ENCODE peak calls at places on chromosome 11, in nine cellular contexts. P, K, R, Z, V, Q, T, H and O are unnamed samples.
A peak's percentile ranks its signal among the peaks of the same experiment; 100 is the strongest.

GRCh38 chr11:120500414-120500936 is 11.1 kb upstream of the GRIK4 start:
- DNase-seq in P (peak; percentile 32), K (no peak), R (no peak), Z (peak; percentile 18), V (no peak), Q (no peak), T (no peak), H (no peak), O (no peak)

GRCh38 chr11:124481365-124482323 is 36.1 kb upstream of the OR8B8 start:
- DNase-seq in P (peak; percentile 39), K (no peak), R (peak; percentile 7), Z (no peak), V (peak; percentile 66), Q (no peak), T (no peak), H (peak; percentile 8), O (no peak)

GRCh38 chr11:75262961-75263852 is 22.6 kb downstream of the TPBGL start:
- DNase-seq in P (no peak), K (no peak), R (no peak), Z (no peak), V (no peak), Q (no peak), T (peak; percentile 55), H (no peak), O (no peak)

GRCh38 chr11:10857604-10858504 is at the start of gene ZBED5:
- DNase-seq in P (peak; percentile 97), K (peak; percentile 97), R (peak; percentile 99), Z (peak; percentile 88), V (peak; percentile 98), Q (peak; percentile 97), T (peak; percentile 95), H (peak; percentile 97), O (peak; percentile 75)

GRCh38 chr11:44629732-44630345 is 64.4 kb downstream of the CD82 start:
- DNase-seq in P (no peak), K (no peak), R (no peak), Z (no peak), V (no peak), Q (no peak), T (no peak), H (no peak), O (no peak)

GRCh38 chr11:120698918-120699317 is 187.4 kb downstream of the GRIK4 start:
- DNase-seq in P (no peak), K (no peak), R (no peak), Z (no peak), V (no peak), Q (no peak), T (no peak), H (peak; percentile 72), O (no peak)

GRCh38 chr11:74311352-74311926 is at the start of gene P4HA3:
- DNase-seq in P (peak; percentile 68), K (peak; percentile 69), R (peak; percentile 38), Z (no peak), V (peak; percentile 68), Q (peak; percentile 75), T (peak; percentile 92), H (no peak), O (no peak)

GRCh38 chr11:131095501-131096185 is 179.4 kb upstream of the SNX19 start:
- DNase-seq in P (no peak), K (no peak), R (no peak), Z (no peak), V (no peak), Q (no peak), T (no peak), H (peak; percentile 51), O (no peak)

GRCh38 chr11:29432719-29433325 is 584.0 kb downstream of the KCNA4 start:
- DNase-seq in P (no peak), K (no peak), R (peak; percentile 5), Z (no peak), V (peak; percentile 45), Q (no peak), T (no peak), H (peak; percentile 20), O (no peak)

GRCh38 chr11:36056160-36056751 is 112.4 kb downstream of the LDLRAD3 start:
- DNase-seq in P (no peak), K (no peak), R (peak; percentile 24), Z (no peak), V (peak; percentile 75), Q (no peak), T (no peak), H (no peak), O (no peak)

GRCh38 chr11:93672280-93672679 is 10.8 kb downstream of the CEP295 start:
- DNase-seq in P (no peak), K (no peak), R (no peak), Z (no peak), V (no peak), Q (no peak), T (no peak), H (no peak), O (no peak)

DNA sequence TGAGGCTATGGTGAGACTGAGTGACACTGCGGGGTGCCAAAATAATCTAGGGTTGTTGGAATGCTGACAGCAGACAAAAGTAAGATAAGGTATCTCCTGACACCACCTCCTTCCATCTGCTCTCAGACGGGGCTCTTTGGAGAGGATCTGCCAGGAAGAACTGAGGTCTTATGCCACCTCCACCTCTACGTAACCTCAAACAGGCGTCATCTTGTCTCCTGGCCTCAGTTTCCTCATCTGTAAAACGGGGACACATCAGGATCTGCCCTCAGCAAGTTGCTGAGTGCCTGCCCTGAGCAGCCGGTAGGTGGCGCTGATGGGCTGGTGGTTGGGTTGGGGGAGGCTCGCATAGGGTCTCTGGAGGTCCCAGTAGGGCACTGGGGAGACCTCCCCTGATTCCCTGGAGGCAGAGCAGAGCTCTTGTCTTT is 1.7 kb upstream of the MYEOV start:
- DNase-seq in P (no peak), K (no peak), R (no peak), Z (no peak), V (no peak), Q (peak; percentile 65), T (peak; percentile 78), H (peak; percentile 52), O (no peak)
- TF ChIP-seq CTCF in P (peak; percentile 82), K (peak; percentile 79), R (peak; percentile 68), Z (peak; percentile 87), V (peak; percentile 98), Q (peak; percentile 71), T (peak; percentile 61), H (peak; percentile 95), O (peak; percentile 82)

GRCh38 chr11:65415499-65416340 is 6.9 kb upstream of the NEAT1 start:
- DNase-seq in P (no peak), K (peak; percentile 13), R (no peak), Z (no peak), V (no peak), Q (no peak), T (peak; percentile 59), H (no peak), O (no peak)
- H3K4me3 ChIP-seq in P (no peak overlapping the region), K (peak overlapping the region; percentile 80), R (no peak overlapping the region), Z (peak overlapping the region; percentile 14), V (peak overlapping the region; percentile 36), Q (peak overlapping the region; percentile 33), T (no peak overlapping the region), H (peak overlapping the region; percentile 73), O (peak overlapping the region; percentile 38)

GRCh38 chr11:67689178-67689577 is 14.8 kb upstream of the ALDH3B2 start:
- DNase-seq in P (no peak), K (no peak), R (no peak), Z (no peak), V (no peak), Q (no peak), T (no peak), H (no peak), O (no peak)

GRCh38 chr11:67687986-67688385 is 13.6 kb upstream of the ALDH3B2 start:
- DNase-seq in P (no peak), K (no peak), R (no peak), Z (no peak), V (no peak), Q (no peak), T (no peak), H (no peak), O (no peak)

GRCh38 chr11:67694875-67695555 is 20.6 kb upstream of the ALDH3B2 start:
- DNase-seq in P (no peak), K (no peak), R (no peak), Z (no peak), V (no peak), Q (no peak), T (no peak), H (no peak), O (no peak)

GRCh38 chr11:67695606-67696005 is 21.2 kb upstream of the ALDH3B2 start:
- DNase-seq in P (no peak), K (no peak), R (no peak), Z (no peak), V (no peak), Q (no peak), T (no peak), H (no peak), O (no peak)

GRCh38 chr11:67691149-67691548 is 16.7 kb upstream of the ALDH3B2 start:
- DNase-seq in P (no peak), K (no peak), R (no peak), Z (no peak), V (peak; percentile 5), Q (no peak), T (no peak), H (peak; percentile 63), O (no peak)
- TF ChIP-seq CTCF in P (peak; percentile 47), K (peak; percentile 37), R (peak; percentile 54), Z (peak; percentile 26), V (peak; percentile 29), Q (no peak), T (no peak), H (peak; percentile 92), O (no peak)

DNA sequence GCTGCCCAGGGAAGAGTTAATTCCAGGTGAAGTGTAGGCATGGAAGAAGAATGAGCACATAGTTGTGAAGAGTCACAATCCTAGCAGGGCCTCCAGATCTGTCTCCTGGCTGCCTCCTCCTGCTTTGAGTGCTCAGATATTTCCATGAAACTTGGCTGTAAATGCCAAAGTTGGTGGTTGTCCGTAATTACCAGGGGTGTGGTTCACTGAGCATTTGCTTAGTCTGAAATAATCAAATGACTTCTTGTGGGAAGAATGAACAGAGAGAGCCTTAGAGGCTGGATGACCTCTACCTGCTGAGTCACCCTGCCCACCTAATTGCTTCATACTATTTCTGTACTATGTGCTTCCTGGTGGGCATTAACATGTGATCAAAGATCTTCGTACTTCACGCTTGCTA is 50.9 kb downstream of the APIP start:
- DNase-seq in P (no peak), K (no peak), R (peak; percentile 50), Z (no peak), V (no peak), Q (no peak), T (no peak), H (no peak), O (no peak)
- H3K4me3 ChIP-seq in P (no peak overlapping the region), K (no peak overlapping the region), R (no peak overlapping the region), Z (no peak overlapping the region), V (no peak overlapping the region), Q (no peak overlapping the region), T (no peak overlapping the region), H (no peak overlapping the region), O (no peak overlapping the region)

GRCh38 chr11:72460091-72460647 is 25.8 kb upstream of the CLPB start:
- DNase-seq in P (no peak), K (no peak), R (no peak), Z (no peak), V (no peak), Q (no peak), T (no peak), H (no peak), O (no peak)

GRCh38 chr11:72456651-72457050 is 22.3 kb upstream of the CLPB start:
- DNase-seq in P (no peak), K (no peak), R (no peak), Z (no peak), V (no peak), Q (no peak), T (no peak), H (no peak), O (no peak)

GRCh38 chr11:72451836-72452376 is 17.6 kb upstream of the CLPB start:
- DNase-seq in P (no peak), K (no peak), R (no peak), Z (no peak), V (no peak), Q (no peak), T (no peak), H (no peak), O (no peak)

GRCh38 chr11:72454791-72455190 is 20.5 kb upstream of the CLPB start:
- DNase-seq in P (no peak), K (no peak), R (no peak), Z (no peak), V (no peak), Q (no peak), T (no peak), H (no peak), O (no peak)
- TF ChIP-seq CTCF in P (no peak), K (no peak), R (no peak), Z (no peak), V (peak; percentile 20), Q (no peak), T (no peak), H (peak; percentile 27), O (no peak)